ENCODE peak calls at places on chromosomes 2 and 18, in nine cellular contexts. B, V, Q, W, E, G, H, L and R are unnamed samples.

GRCh38 chr2:205058409-205058808 is 513.1 kb downstream of the PARD3B start:
- DNase-seq in B (no peak), V (no peak), Q (no peak), W (no peak), E (no peak), G (no peak), H (no peak), L (no peak), R (no peak)

GRCh38 chr2:20365249-20365817 is 14.7 kb upstream of the PUM2 start:
- DNase-seq in B (no peak), V (no peak), Q (no peak), W (no peak), E (no peak), G (peak), H (no peak), L (no peak), R (no peak)

GRCh38 chr2:240184198-240184590 is 43.7 kb upstream of the OTOS start:
- DNase-seq in B (no peak), V (no peak), Q (no peak), W (no peak), E (no peak), G (no peak), H (no peak), L (no peak), R (no peak)

GRCh38 chr2:136019825-136020224 is 34.4 kb upstream of the DARS1 start:
- DNase-seq in B (no peak), V (no peak), Q (no peak), W (no peak), E (no peak), G (no peak), H (no peak), L (no peak), R (no peak)

GRCh38 chr2:96690306-96691021 is 47.9 kb downstream of the FER1L5 start:
- DNase-seq in B (no peak), V (no peak), Q (no peak), W (no peak), E (no peak), G (no peak), H (no peak), L (no peak), R (no peak)

GRCh38 chr2:237922641-237923361 is 44.0 kb upstream of the UBE2F start:
- DNase-seq in B (no peak), V (no peak), Q (no peak), W (no peak), E (no peak), G (no peak), H (no peak), L (no peak), R (no peak)

GRCh38 chr2:226488034-226488433 is 311.6 kb downstream of the IRS1 start:
- DNase-seq in B (no peak), V (no peak), Q (no peak), W (no peak), E (no peak), G (no peak), H (no peak), L (no peak), R (no peak)

GRCh38 chr2:143694335-143694734 is 565.1 kb downstream of the ARHGAP15 start:
- DNase-seq in B (no peak), V (no peak), Q (no peak), W (no peak), E (no peak), G (no peak), H (no peak), L (no peak), R (no peak)

GRCh38 chr2:113024730-113025129 is 19.5 kb downstream of the IL36A start:
- DNase-seq in B (no peak), V (no peak), Q (no peak), W (no peak), E (no peak), G (no peak), H (no peak), L (no peak), R (no peak)

GRCh38 chr18:14945286-14945685 is 197.3 kb downstream of the ANKRD30B start:
- DNase-seq in B (no peak), V (no peak), Q (no peak), W (no peak), E (no peak), G (no peak), H (no peak), L (no peak), R (no peak)

GRCh38 chr2:17506736-17507616 is 11.3 kb downstream of the RAD51AP2 start:
- DNase-seq in B (no peak), V (no peak), Q (no peak), W (no peak), E (no peak), G (peak), H (no peak), L (no peak), R (no peak)